ENCODE peak calls at places on chromosomes 7 and 10, in six cellular contexts. One of them, this sample, is unnamed.

GRCh38 chr10:62248465-62248864 is 20.2 kb downstream of the RTKN2 start:
- DNase-seq in fibroblast of the aortic adventitia: peak
- DNase-seq in Peyer's patch: no peak
- DNase-seq in AG09309: no peak
- DNase-seq in choroid plexus epithelial cell: peak
- DNase-seq in foreskin fibroblast: peak
- DNase-seq in this sample: peak

GRCh38 chr10:60757422-60757895 is 20.8 kb upstream of the CDK1 start:
- DNase-seq in fibroblast of the aortic adventitia: no peak
- DNase-seq in Peyer's patch: no peak
- DNase-seq in AG09309: no peak
- DNase-seq in choroid plexus epithelial cell: peak
- DNase-seq in foreskin fibroblast: no peak
- DNase-seq in this sample: peak

GRCh38 chr7:127039541-127039940 is 213.2 kb downstream of the GRM8 start:
- DNase-seq in fibroblast of the aortic adventitia: no peak
- DNase-seq in Peyer's patch: no peak
- DNase-seq in AG09309: no peak
- DNase-seq in choroid plexus epithelial cell: no peak
- DNase-seq in foreskin fibroblast: no peak
- DNase-seq in this sample: no peak

GRCh38 chr7:139108256-139109187 is 998 bp downstream of the ZC3HAV1 start:
- DNase-seq in fibroblast of the aortic adventitia: peak
- DNase-seq in Peyer's patch: peak
- DNase-seq in AG09309: no peak
- DNase-seq in choroid plexus epithelial cell: peak
- DNase-seq in foreskin fibroblast: peak
- DNase-seq in this sample: peak

GRCh38 chr7:111229181-111229740 is 138.3 kb downstream of the LRRN3 start:
- DNase-seq in fibroblast of the aortic adventitia: no peak
- DNase-seq in Peyer's patch: no peak
- DNase-seq in AG09309: no peak
- DNase-seq in choroid plexus epithelial cell: no peak
- DNase-seq in foreskin fibroblast: no peak
- DNase-seq in this sample: no peak

GRCh38 chr10:122657255-122657654 is 42.4 kb downstream of the C10orf120 start:
- DNase-seq in fibroblast of the aortic adventitia: no peak
- DNase-seq in Peyer's patch: peak
- DNase-seq in AG09309: no peak
- DNase-seq in choroid plexus epithelial cell: no peak
- DNase-seq in foreskin fibroblast: no peak
- DNase-seq in this sample: no peak

GRCh38 chr10:37703833-37704382 is 153.5 kb downstream of the ZNF248 start:
- DNase-seq in fibroblast of the aortic adventitia: no peak
- DNase-seq in Peyer's patch: no peak
- DNase-seq in AG09309: no peak
- DNase-seq in choroid plexus epithelial cell: no peak
- DNase-seq in foreskin fibroblast: no peak
- DNase-seq in this sample: no peak

GRCh38 chr7:130277763-130278643 is 11.3 kb downstream of the CPA2 start:
- DNase-seq in fibroblast of the aortic adventitia: peak
- DNase-seq in Peyer's patch: peak
- DNase-seq in AG09309: no peak
- DNase-seq in choroid plexus epithelial cell: peak
- DNase-seq in foreskin fibroblast: peak
- DNase-seq in this sample: peak

GRCh38 chr7:159105066-159105780 is 39.4 kb downstream of the VIPR2 start:
- DNase-seq in fibroblast of the aortic adventitia: no peak
- DNase-seq in Peyer's patch: no peak
- DNase-seq in AG09309: no peak
- DNase-seq in choroid plexus epithelial cell: no peak
- DNase-seq in foreskin fibroblast: no peak
- DNase-seq in this sample: no peak

GRCh38 chr10:76393875-76394706 is 962.7 kb downstream of the LRMDA start:
- DNase-seq in fibroblast of the aortic adventitia: no peak
- DNase-seq in Peyer's patch: no peak
- DNase-seq in AG09309: no peak
- DNase-seq in choroid plexus epithelial cell: peak
- DNase-seq in foreskin fibroblast: peak
- DNase-seq in this sample: no peak

GRCh38 chr7:4269086-4269485 is 413.0 kb upstream of the FOXK1 start:
- DNase-seq in fibroblast of the aortic adventitia: no peak
- DNase-seq in Peyer's patch: no peak
- DNase-seq in AG09309: no peak
- DNase-seq in choroid plexus epithelial cell: no peak
- DNase-seq in foreskin fibroblast: no peak
- DNase-seq in this sample: no peak

GRCh38 chr7:158047386-158048059 is 540.1 kb downstream of the PTPRN2 start:
- DNase-seq in fibroblast of the aortic adventitia: no peak
- DNase-seq in Peyer's patch: peak
- DNase-seq in AG09309: no peak
- DNase-seq in choroid plexus epithelial cell: no peak
- DNase-seq in foreskin fibroblast: no peak
- DNase-seq in this sample: no peak

GRCh38 chr10:9195385-9195784 is 1140.9 kb downstream of the GATA3 start:
- DNase-seq in fibroblast of the aortic adventitia: no peak
- DNase-seq in Peyer's patch: no peak
- DNase-seq in AG09309: no peak
- DNase-seq in choroid plexus epithelial cell: no peak
- DNase-seq in foreskin fibroblast: no peak
- DNase-seq in this sample: no peak

GRCh38 chr10:129405389-129405788 is 61.7 kb upstream of the MGMT start:
- DNase-seq in fibroblast of the aortic adventitia: no peak
- DNase-seq in Peyer's patch: no peak
- DNase-seq in AG09309: no peak
- DNase-seq in choroid plexus epithelial cell: no peak
- DNase-seq in foreskin fibroblast: no peak
- DNase-seq in this sample: no peak

GRCh38 chr10:122473116-122473515 is 11.8 kb downstream of the HTRA1 start:
- DNase-seq in fibroblast of the aortic adventitia: no peak
- DNase-seq in Peyer's patch: no peak
- DNase-seq in AG09309: no peak
- DNase-seq in choroid plexus epithelial cell: no peak
- DNase-seq in foreskin fibroblast: no peak
- DNase-seq in this sample: no peak

GRCh38 chr7:107879400-107880035 is 11.5 kb upstream of the DLD start:
- DNase-seq in fibroblast of the aortic adventitia: peak
- DNase-seq in Peyer's patch: peak
- DNase-seq in AG09309: no peak
- DNase-seq in choroid plexus epithelial cell: peak
- DNase-seq in foreskin fibroblast: peak
- DNase-seq in this sample: peak

GRCh38 chr10:6580279-6581029 is 378 bp upstream of the PRKCQ start:
- DNase-seq in fibroblast of the aortic adventitia: peak
- DNase-seq in Peyer's patch: peak
- DNase-seq in AG09309: no peak
- DNase-seq in choroid plexus epithelial cell: peak
- DNase-seq in foreskin fibroblast: peak
- DNase-seq in this sample: peak

GRCh38 chr10:122054046-122055025 is 65.4 kb downstream of the TACC2 start:
- DNase-seq in fibroblast of the aortic adventitia: peak
- DNase-seq in Peyer's patch: peak
- DNase-seq in AG09309: no peak
- DNase-seq in choroid plexus epithelial cell: peak
- DNase-seq in foreskin fibroblast: peak
- DNase-seq in this sample: peak

GRCh38 chr7:17646181-17646956 is 293.9 kb downstream of the SNX13 start:
- DNase-seq in fibroblast of the aortic adventitia: peak
- DNase-seq in Peyer's patch: no peak
- DNase-seq in AG09309: no peak
- DNase-seq in choroid plexus epithelial cell: peak
- DNase-seq in foreskin fibroblast: peak
- DNase-seq in this sample: peak
- TF ChIP-seq CTCF in fibroblast of the aortic adventitia: peak
- TF ChIP-seq CTCF in Peyer's patch: no peak
- TF ChIP-seq CTCF in AG09309: peak
- TF ChIP-seq CTCF in choroid plexus epithelial cell: peak
- TF ChIP-seq CTCF in foreskin fibroblast: peak
- TF ChIP-seq CTCF in this sample: peak

DNA sequence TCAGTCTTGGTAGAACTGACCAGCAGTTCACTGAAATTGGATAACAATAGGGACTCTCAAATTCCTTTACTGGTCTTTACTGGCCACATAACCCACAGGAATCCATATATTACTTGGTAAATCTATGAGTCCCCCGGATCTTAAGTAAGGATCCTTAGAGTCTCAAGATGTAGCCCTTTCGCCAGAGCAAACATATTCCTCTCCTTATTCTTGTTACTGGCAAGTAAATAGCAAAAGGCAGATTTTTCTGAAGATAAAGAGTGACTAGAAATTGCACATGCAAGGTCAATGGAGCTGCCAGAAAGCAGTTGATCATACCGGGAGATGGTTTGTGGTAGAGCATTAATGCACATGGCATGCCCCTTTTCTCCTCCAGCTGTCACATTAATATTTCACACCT is 283.0 kb downstream of the HDAC9 start:
- DNase-seq in fibroblast of the aortic adventitia: peak
- DNase-seq in Peyer's patch: no peak
- DNase-seq in AG09309: peak
- DNase-seq in choroid plexus epithelial cell: peak
- DNase-seq in foreskin fibroblast: no peak
- DNase-seq in this sample: no peak
- H3K4me3 ChIP-seq in fibroblast of the aortic adventitia: no peak
- H3K4me3 ChIP-seq in Peyer's patch: no peak
- H3K4me3 ChIP-seq in AG09309: no peak
- H3K4me3 ChIP-seq in choroid plexus epithelial cell: no peak
- H3K4me3 ChIP-seq in foreskin fibroblast: no peak
- H3K4me3 ChIP-seq in this sample: no peak

GRCh38 chr7:29243777-29244655 is 49.4 kb downstream of the CHN2 start:
- DNase-seq in fibroblast of the aortic adventitia: no peak
- DNase-seq in Peyer's patch: peak
- DNase-seq in AG09309: no peak
- DNase-seq in choroid plexus epithelial cell: no peak
- DNase-seq in foreskin fibroblast: no peak
- DNase-seq in this sample: peak
- TF ChIP-seq CTCF in fibroblast of the aortic adventitia: no peak
- TF ChIP-seq CTCF in Peyer's patch: no peak
- TF ChIP-seq CTCF in AG09309: no peak
- TF ChIP-seq CTCF in choroid plexus epithelial cell: no peak
- TF ChIP-seq CTCF in foreskin fibroblast: no peak
- TF ChIP-seq CTCF in this sample: peak

GRCh38 chr7:1124164-1124563 is 35.8 kb downstream of the ZFAND2A start:
- DNase-seq in fibroblast of the aortic adventitia: no peak
- DNase-seq in Peyer's patch: no peak
- DNase-seq in AG09309: no peak
- DNase-seq in choroid plexus epithelial cell: no peak
- DNase-seq in foreskin fibroblast: no peak
- DNase-seq in this sample: no peak
- H3K4me3 ChIP-seq in fibroblast of the aortic adventitia: peak
- H3K4me3 ChIP-seq in Peyer's patch: no peak
- H3K4me3 ChIP-seq in AG09309: peak
- H3K4me3 ChIP-seq in choroid plexus epithelial cell: no peak
- H3K4me3 ChIP-seq in foreskin fibroblast: no peak
- H3K4me3 ChIP-seq in this sample: no peak

GRCh38 chr10:69500864-69501468 is 49.7 kb downstream of the TSPAN15 start:
- DNase-seq in fibroblast of the aortic adventitia: no peak
- DNase-seq in Peyer's patch: peak
- DNase-seq in AG09309: no peak
- DNase-seq in choroid plexus epithelial cell: no peak
- DNase-seq in foreskin fibroblast: no peak
- DNase-seq in this sample: no peak

GRCh38 chr10:69497611-69498390 is 46.5 kb downstream of the TSPAN15 start:
- DNase-seq in fibroblast of the aortic adventitia: no peak
- DNase-seq in Peyer's patch: peak
- DNase-seq in AG09309: no peak
- DNase-seq in choroid plexus epithelial cell: no peak
- DNase-seq in foreskin fibroblast: no peak
- DNase-seq in this sample: no peak

GRCh38 chr10:69498711-69499471 is 47.6 kb downstream of the TSPAN15 start:
- DNase-seq in fibroblast of the aortic adventitia: no peak
- DNase-seq in Peyer's patch: peak
- DNase-seq in AG09309: no peak
- DNase-seq in choroid plexus epithelial cell: no peak
- DNase-seq in foreskin fibroblast: no peak
- DNase-seq in this sample: no peak

GRCh38 chr10:69501657-69502056 is 50.4 kb downstream of the TSPAN15 start:
- DNase-seq in fibroblast of the aortic adventitia: no peak
- DNase-seq in Peyer's patch: no peak
- DNase-seq in AG09309: no peak
- DNase-seq in choroid plexus epithelial cell: no peak
- DNase-seq in foreskin fibroblast: no peak
- DNase-seq in this sample: no peak

GRCh38 chr10:69499726-69500689 is 48.7 kb downstream of the TSPAN15 start:
- DNase-seq in fibroblast of the aortic adventitia: no peak
- DNase-seq in Peyer's patch: peak
- DNase-seq in AG09309: no peak
- DNase-seq in choroid plexus epithelial cell: no peak
- DNase-seq in foreskin fibroblast: no peak
- DNase-seq in this sample: no peak
- TF ChIP-seq CTCF in fibroblast of the aortic adventitia: no peak
- TF ChIP-seq CTCF in Peyer's patch: no peak
- TF ChIP-seq CTCF in AG09309: no peak
- TF ChIP-seq CTCF in choroid plexus epithelial cell: no peak
- TF ChIP-seq CTCF in foreskin fibroblast: no peak
- TF ChIP-seq CTCF in this sample: no peak

GRCh38 chr10:89332718-89333281 is 5.0 kb downstream of the IFIT3 start:
- DNase-seq in fibroblast of the aortic adventitia: no peak
- DNase-seq in Peyer's patch: no peak
- DNase-seq in AG09309: no peak
- DNase-seq in choroid plexus epithelial cell: no peak
- DNase-seq in foreskin fibroblast: no peak
- DNase-seq in this sample: no peak
- H3K4me3 ChIP-seq in fibroblast of the aortic adventitia: peak
- H3K4me3 ChIP-seq in Peyer's patch: peak
- H3K4me3 ChIP-seq in AG09309: peak
- H3K4me3 ChIP-seq in choroid plexus epithelial cell: peak
- H3K4me3 ChIP-seq in foreskin fibroblast: peak
- H3K4me3 ChIP-seq in this sample: no peak

GRCh38 chr10:22420787-22421517 is 75.7 kb downstream of the SPAG6 start:
- DNase-seq in fibroblast of the aortic adventitia: peak
- DNase-seq in Peyer's patch: no peak
- DNase-seq in AG09309: no peak
- DNase-seq in choroid plexus epithelial cell: peak
- DNase-seq in foreskin fibroblast: peak
- DNase-seq in this sample: peak
- TF ChIP-seq CTCF in fibroblast of the aortic adventitia: peak
- TF ChIP-seq CTCF in Peyer's patch: no peak
- TF ChIP-seq CTCF in AG09309: peak
- TF ChIP-seq CTCF in choroid plexus epithelial cell: peak
- TF ChIP-seq CTCF in foreskin fibroblast: no peak
- TF ChIP-seq CTCF in this sample: peak

DNA sequence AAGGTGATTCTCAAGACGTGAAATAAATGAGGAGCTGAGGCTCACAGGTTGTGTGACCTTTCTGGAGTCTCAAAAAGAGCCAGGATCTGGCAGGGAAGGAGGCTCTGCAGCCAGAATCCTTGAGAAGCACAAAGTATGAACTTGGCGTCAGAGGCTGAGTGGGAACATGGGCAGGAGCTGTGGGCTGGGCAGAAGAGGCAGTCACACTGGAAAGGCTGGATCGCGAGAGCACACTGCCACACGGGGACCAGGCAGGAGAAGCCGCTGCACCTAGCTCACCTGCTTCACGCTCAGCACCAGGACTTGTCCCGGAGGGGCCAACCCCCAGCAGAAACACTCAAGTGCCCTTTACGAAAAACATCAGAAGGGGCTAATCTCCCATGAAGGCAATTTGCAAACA is 535.0 kb downstream of the TNS3 start:
- DNase-seq in fibroblast of the aortic adventitia: no peak
- DNase-seq in Peyer's patch: no peak
- DNase-seq in AG09309: no peak
- DNase-seq in choroid plexus epithelial cell: no peak
- DNase-seq in foreskin fibroblast: no peak
- DNase-seq in this sample: peak
- H3K4me3 ChIP-seq in fibroblast of the aortic adventitia: no peak
- H3K4me3 ChIP-seq in Peyer's patch: no peak
- H3K4me3 ChIP-seq in AG09309: no peak
- H3K4me3 ChIP-seq in choroid plexus epithelial cell: no peak
- H3K4me3 ChIP-seq in foreskin fibroblast: no peak
- H3K4me3 ChIP-seq in this sample: no peak